ENCODE peak calls at places on chromosomes 2 and 18, in five cellular contexts. W is activated CD4-positive, alpha-beta T cell treated with anti-CD3 and anti-CD28 coated beads, Interleukin-2, amount 50 U/mL, for 1 hour; S is activated effector memory CD4-positive, alpha-beta T cell treated with Interleukin-2 at 50 U/mL for 16 hours; O is right cardiac atrium; P is activated T-helper 1 cell treated with anti-CD3 and anti-CD28 coated beads, Interleukin-12 subunit alpha, Interleukin-12 subunit beta, Interleukin-2, Interleukin-4 antibody, amounts not matched to agents 30 ng/mL and 10 ng/mL and 1 ng/mL, durations not matched to agents 14 hours and 24 hours and 36 hours. N is an unnamed sample.

GRCh38 chr2:237165405-237166276 is 80.0 kb downstream of the COPS8 start:
- DNase-seq in S (no peak), O (no peak), P (no peak), W (no peak), N (no peak)

GRCh38 chr2:172647439-172647838 is 88.2 kb upstream of the RAPGEF4 start:
- DNase-seq in S (no peak), O (no peak), P (no peak), W (no peak), N (no peak)

GRCh38 chr2:105179469-105180372 is 61.8 kb upstream of the GPR45 start:
- DNase-seq in S (no peak), W (no peak), P (no peak), O (peak), N (no peak)

GRCh38 chr2:156396126-156396525 is 40.1 kb upstream of the GPD2 start:
- DNase-seq in W (no peak), P (no peak), O (no peak), S (no peak), N (no peak)

GRCh38 chr2:10284108-10284870 is 18.4 kb upstream of the HPCAL1 start:
- DNase-seq in W (no peak), S (no peak), P (no peak), O (no peak), N (no peak)

GRCh38 chr18:12911928-12912703 is 28.1 kb upstream of the PTPN2 start:
- DNase-seq in P (no peak), W (no peak), O (no peak), S (no peak), N (no peak)

GRCh38 chr2:30691091-30691947 is 115.9 kb downstream of the CAPN13 start:
- DNase-seq in W (no peak), P (no peak), O (no peak), S (no peak), N (peak)

GRCh38 chr2:128716371-128716770 is 397.7 kb upstream of the HS6ST1 start:
- DNase-seq in W (no peak), S (no peak), P (no peak), O (no peak), N (no peak)

GRCh38 chr2:238467772-238468171 is 41.0 kb downstream of the ASB1 start:
- DNase-seq in W (no peak), O (no peak), S (no peak), P (no peak), N (no peak)

GRCh38 chr2:15675456-15676195 is 84.0 kb downstream of the DDX1 start:
- DNase-seq in O (no peak), S (no peak), W (no peak), P (no peak), N (no peak)

GRCh38 chr2:227407601-227408089 is 19.9 kb upstream of the SCYGR1 start:
- DNase-seq in P (no peak), S (no peak), W (no peak), O (peak), N (no peak)

GRCh38 chr2:233714164-233714563 is 1.5 kb downstream of the UGT1A5 start:
- DNase-seq in W (no peak), S (no peak), P (no peak), O (no peak), N (no peak)

GRCh38 chr2:8678731-8679566 is 2.9 kb upstream of the ID2 start:
- DNase-seq in P (peak), S (peak), O (peak), W (peak), N (peak)

GRCh38 chr2:47079515-47080412 is 75.3 kb downstream of the STPG4 start:
- DNase-seq in O (no peak), P (no peak), W (no peak), S (no peak), N (no peak)

GRCh38 chr2:6580982-6581381 is 284.7 kb downstream of the CMPK2 start:
- DNase-seq in W (no peak), P (no peak), S (no peak), O (no peak), N (no peak)

GRCh38 chr2:192940767-192941166 is 746.0 kb upstream of the TMEFF2 start:
- DNase-seq in P (no peak), S (no peak), W (no peak), O (no peak), N (no peak)

GRCh38 chr2:39724828-39725144 is 54.3 kb downstream of the THUMPD2 start:
- DNase-seq in P (no peak), S (no peak), W (no peak), O (no peak), N (no peak)

GRCh38 chr2:180461761-180462160 is 454.7 kb upstream of the CWC22 start:
- DNase-seq in O (no peak), W (no peak), S (no peak), P (no peak), N (no peak)

GRCh38 chr2:237864940-237865622 is 5.7 kb downstream of the RAMP1 start:
- DNase-seq in P (no peak), W (no peak), S (no peak), O (no peak), N (no peak)

GRCh38 chr18:75065251-75066000 is 143.5 kb downstream of the PTGR3 start:
- DNase-seq in W (no peak), P (no peak), S (no peak), O (no peak), N (no peak)

GRCh38 chr2:237404413-237404812 is 9.6 kb downstream of the COL6A3 start:
- DNase-seq in W (no peak), O (no peak), P (no peak), S (no peak), N (no peak)

GRCh38 chr2:214995926-214996670 is 142.3 kb downstream of the ABCA12 start:
- DNase-seq in W (no peak), P (no peak), S (no peak), O (no peak), N (no peak)

GRCh38 chr2:23803275-23803964 is 123.5 kb downstream of the ATAD2B start:
- DNase-seq in S (no peak), W (no peak), O (no peak), P (no peak), N (no peak)

GRCh38 chr2:23363831-23364230 is 21.1 kb upstream of the KLHL29 start:
- DNase-seq in O (no peak), S (no peak), P (no peak), W (no peak), N (no peak)

GRCh38 chr2:181371782-181372292 is 85.3 kb upstream of the ITGA4 start:
- DNase-seq in P (no peak), W (no peak), O (no peak), S (no peak), N (no peak)

GRCh38 chr2:177799531-177799930 is 273.0 kb downstream of the PDE11A start:
- DNase-seq in S (no peak), O (no peak), P (no peak), W (no peak), N (no peak)

GRCh38 chr2:113784823-113785744 is 28.6 kb upstream of the SLC35F5 start:
- DNase-seq in P (no peak), W (no peak), S (no peak), O (no peak), N (no peak)

GRCh38 chr18:43012951-43013350 is 102.5 kb downstream of the RIT2 start:
- DNase-seq in W (no peak), S (no peak), O (no peak), P (no peak), N (no peak)

GRCh38 chr18:6413554-6414117 is 1.1 kb downstream of the L3MBTL4 start:
- DNase-seq in P (no peak), W (no peak), O (no peak), S (no peak), N (no peak)

GRCh38 chr18:25594351-25594750 is 242.4 kb upstream of the ZNF521 start:
- DNase-seq in W (no peak), O (no peak), P (no peak), S (no peak), N (no peak)

GRCh38 chr2:74316616-74317295 is 26.5 kb downstream of the SLC4A5 start:
- DNase-seq in W (no peak), S (no peak), P (no peak), O (no peak), N (no peak)

GRCh38 chr2:9288681-9289338 is 82.2 kb downstream of the ASAP2 start:
- DNase-seq in P (no peak), S (no peak), O (no peak), W (no peak), N (no peak)

GRCh38 chr2:64838817-64839216 is 150.4 kb upstream of the SLC1A4 start:
- DNase-seq in W (no peak), P (no peak), O (no peak), S (no peak), N (no peak)

GRCh38 chr2:28403388-28403956 is 10.8 kb downstream of the FOSL2 start:
- DNase-seq in O (no peak), W (no peak), P (no peak), S (no peak), N (peak)

GRCh38 chr18:70659026-70659726 is 370.3 kb downstream of the SOCS6 start:
- DNase-seq in O (peak), S (peak), W (peak), P (no peak), N (peak)

GRCh38 chr18:40414155-40414754 is 1540.8 kb upstream of the PIK3C3 start:
- DNase-seq in W (no peak), S (no peak), P (no peak), O (no peak), N (no peak)

GRCh38 chr18:21760321-21760720 is 19.7 kb downstream of the MIB1 start:
- DNase-seq in S (no peak), P (no peak), W (no peak), O (no peak), N (no peak)

GRCh38 chr2:144215701-144216675 is 303.9 kb downstream of the ZEB2 start:
- DNase-seq in O (no peak), W (no peak), S (no peak), P (no peak), N (no peak)

GRCh38 chr2:217105733-217106649 is 246.1 kb upstream of the TNP1 start:
- DNase-seq in S (no peak), W (no peak), O (no peak), P (peak), N (no peak)